ENCODE peak calls at places on chromosomes 11 and 22, in eight cellular contexts. R is cardiac muscle cell; Y is effector memory CD8-positive, alpha-beta T cell; X is activated effector memory CD4-positive, alpha-beta T cell treated with anti-CD3 and anti-CD28 coated beads, Interleukin-2, amount 50 U/mL, for 16 hours; M is H7; S is activated naive CD4-positive, alpha-beta T cell; K is mammary epithelial cell; N is fibroblast of lung. E is an unnamed sample.

GRCh38 chr11:107116358-107116757 is 98.1 kb upstream of the GUCY1A2 start:
- DNase-seq in R (no peak), Y (no peak), X (no peak), M (no peak), S (no peak), K (no peak), N (peak; percentile 83), E (no peak)

GRCh38 chr11:130510407-130511006 is 62.1 kb downstream of the ADAMTS15 start:
- DNase-seq in R (no peak), Y (no peak), X (no peak), M (no peak), S (no peak), K (no peak), N (peak; percentile 71), E (no peak)

GRCh38 chr11:15286465-15286864 is 171.7 kb downstream of the INSC start:
- DNase-seq in R (no peak), Y (no peak), X (no peak), M (no peak), S (no peak), K (peak; percentile 18), N (no peak), E (no peak)

GRCh38 chr11:58058276-58059010 is 27.7 kb downstream of the OR6Q1 start:
- DNase-seq in R (no peak), Y (no peak), X (no peak), M (no peak), S (no peak), K (peak; percentile 17), N (no peak), E (no peak)

GRCh38 chr22:28899199-28899853 is 16.0 kb downstream of the ZNRF3 start:
- DNase-seq in R (no peak), Y (peak; percentile 33), X (no peak), M (no peak), S (peak; percentile 11), K (peak; percentile 87), N (peak; percentile 67), E (no peak)

GRCh38 chr11:563066-563811 is 2.5 kb downstream of the RASSF7 start:
- DNase-seq in R (no peak), Y (no peak), X (no peak), M (no peak), S (no peak), K (no peak), N (no peak), E (no peak)

GRCh38 chr22:19974233-19974861 is 32.7 kb upstream of the TXNRD2 start:
- DNase-seq in R (peak; percentile 62), Y (no peak), X (no peak), M (peak; percentile 99), S (no peak), K (no peak), N (peak; percentile 79), E (peak; percentile 29)

GRCh38 chr11:449889-450808 is at the start of gene PTDSS2:
- DNase-seq in R (peak; percentile 98), Y (peak; percentile 95), X (peak; percentile 98), M (peak; percentile 98), S (peak; percentile 87), K (peak; percentile 88), N (peak; percentile 95), E (peak; percentile 80)

GRCh38 chr22:50250555-50251471 is at the start of gene HDAC10:
- DNase-seq in R (peak; percentile 91), Y (peak; percentile 63), X (peak; percentile 92), M (peak; percentile 99), S (peak; percentile 60), K (peak; percentile 76), N (peak; percentile 75), E (peak; percentile 37)

GRCh38 chr11:26571861-26572654 is at the start of gene MUC15:
- DNase-seq in R (no peak), Y (no peak), X (no peak), M (no peak), S (no peak), K (no peak), N (no peak), E (no peak)

GRCh38 chr22:19448739-19449421 is 1.4 kb upstream of the C22orf39 start:
- DNase-seq in R (no peak), Y (no peak), X (peak; percentile 69), M (no peak), S (no peak), K (no peak), N (no peak), E (no peak)

GRCh38 chr11:123570939-123571590 is 83.4 kb downstream of the SCN3B start:
- DNase-seq in R (no peak), Y (no peak), X (no peak), M (peak; percentile 36), S (no peak), K (no peak), N (no peak), E (no peak)

GRCh38 chr22:20530368-20531153 is 23.2 kb downstream of the MED15 start:
- DNase-seq in R (no peak), Y (no peak), X (no peak), M (peak; percentile 50), S (no peak), K (peak; percentile 90), N (peak; percentile 91), E (peak; percentile 62)

GRCh38 chr11:27464155-27464759 is 8.3 kb downstream of the LGR4 start:
- DNase-seq in R (no peak), Y (no peak), X (no peak), M (no peak), S (no peak), K (peak; percentile 81), N (peak; percentile 88), E (no peak)

GRCh38 chr22:45196926-45197605 is 33.3 kb downstream of the NUP50 start:
- DNase-seq in R (no peak), Y (no peak), X (no peak), M (peak; percentile 68), S (no peak), K (no peak), N (no peak), E (no peak)

GRCh38 chr22:19337137-19337536 is 45.6 kb upstream of the CLTCL1 start:
- DNase-seq in R (no peak), Y (no peak), X (no peak), M (no peak), S (no peak), K (no peak), N (no peak), E (no peak)

E was measured in SW 1271.